ENCODE peak calls at places on chromosomes 16 and 17, in four cellular contexts. N is B cell; H is activated naive CD4-positive, alpha-beta T cell treated with Interleukin-2 at 50 U/mL for 16 hours; P is HEK293T. X is an unnamed sample.

GRCh38 chr16:72847187-72848044 is 200.5 kb downstream of the ZFHX3 start:
- DNase-seq in N (no peak), H (no peak), P (peak; percentile 42), X (no peak)

GRCh38 chr17:4790705-4791088 is 1.9 kb downstream of the GLTPD2 start:
- DNase-seq in P (no peak), N (no peak), H (no peak), X (no peak)

GRCh38 chr17:5362162-5362811 is 57.2 kb downstream of the NUP88 start:
- DNase-seq in H (no peak), P (no peak), N (no peak), X (no peak)

GRCh38 chr17:72205357-72205756 is 84.5 kb downstream of the SOX9 start:
- DNase-seq in N (no peak), P (no peak), H (no peak), X (no peak)

GRCh38 chr17:77493238-77493812 is 352.6 kb downstream of the SEC14L1 start:
- DNase-seq in N (no peak), H (no peak), P (no peak), X (no peak)

GRCh38 chr16:49341706-49342105 is 31.9 kb upstream of the C16orf78 start:
- DNase-seq in P (no peak), N (no peak), H (no peak), X (no peak)

GRCh38 chr16:75506567-75506966 is 11.3 kb upstream of the CHST6 start:
- DNase-seq in N (no peak), P (no peak), H (no peak), X (peak; percentile 85)

GRCh38 chr16:57994778-57995177 is 5.7 kb downstream of the ZNF319 start:
- DNase-seq in P (peak; percentile 62), N (peak; percentile 49), H (peak; percentile 50), X (peak; percentile 95)

GRCh38 chr16:55657616-55658015 is 1.8 kb downstream of the SLC6A2 start:
- DNase-seq in N (no peak), H (no peak), P (no peak), X (no peak)

GRCh38 chr16:49653577-49653976 is 202.3 kb downstream of the ZNF423 start:
- DNase-seq in P (no peak), H (no peak), N (no peak), X (no peak)

GRCh38 chr17:76670708-76671122 is 27.2 kb upstream of the ST6GALNAC1 start:
- DNase-seq in H (no peak), N (no peak), P (peak; percentile 5), X (no peak)

GRCh38 chr16:51442140-51442539 is 291.1 kb upstream of the SALL1 start:
- DNase-seq in H (no peak), P (no peak), N (no peak), X (no peak)

GRCh38 chr16:88453621-88454314 is 688 bp downstream of the ZFPM1 start:
- DNase-seq in P (no peak), H (peak; percentile 39), N (peak; percentile 68), X (peak; percentile 95)

GRCh38 chr16:25256821-25257503 is 683 bp downstream of the ZKSCAN2 start:
- DNase-seq in H (no peak), P (peak; percentile 26), N (peak; percentile 25), X (peak; percentile 86)

GRCh38 chr17:70098030-70098429 is 23.0 kb downstream of the KCNJ16 start:
- DNase-seq in H (no peak), N (no peak), P (no peak), X (no peak)